ENCODE peak calls at places on chromosomes 5 and 9, in four cellular contexts. One of them, this sample, is unnamed.

GRCh38 chr5:170105643-170106611 is at the start of gene FOXI1:
- DNase-seq in effector memory CD4-positive, alpha-beta T cell: no peak
- DNase-seq in GM23248: no peak
- DNase-seq in pancreas: no peak
- DNase-seq in this sample: no peak

GRCh38 chr5:96051401-96051830 is 89.8 kb upstream of the ELL2 start:
- DNase-seq in effector memory CD4-positive, alpha-beta T cell: no peak
- DNase-seq in GM23248: no peak
- DNase-seq in pancreas: no peak
- DNase-seq in this sample: no peak

GRCh38 chr9:106921989-106922388 is 59.0 kb downstream of the ZNF462 start:
- DNase-seq in effector memory CD4-positive, alpha-beta T cell: no peak
- DNase-seq in GM23248: peak; percentile 58
- DNase-seq in pancreas: no peak
- DNase-seq in this sample: no peak

GRCh38 chr9:34139477-34140146 is 13.1 kb upstream of the DCAF12 start:
- DNase-seq in effector memory CD4-positive, alpha-beta T cell: no peak
- DNase-seq in GM23248: peak; percentile 96
- DNase-seq in pancreas: peak; percentile 61
- DNase-seq in this sample: peak; percentile 7

GRCh38 chr5:177403194-177403825 is 2.8 kb upstream of the PFN3 start:
- DNase-seq in effector memory CD4-positive, alpha-beta T cell: peak; percentile 64
- DNase-seq in GM23248: peak; percentile 50
- DNase-seq in pancreas: peak; percentile 62
- DNase-seq in this sample: no peak

GRCh38 chr5:122089614-122090013 is 11.6 kb upstream of the LOX start:
- DNase-seq in effector memory CD4-positive, alpha-beta T cell: no peak
- DNase-seq in GM23248: peak; percentile 93
- DNase-seq in pancreas: no peak
- DNase-seq in this sample: no peak

GRCh38 chr5:100188778-100189177 is 346.4 kb upstream of the FAM174A start:
- DNase-seq in effector memory CD4-positive, alpha-beta T cell: no peak
- DNase-seq in GM23248: no peak
- DNase-seq in pancreas: no peak
- DNase-seq in this sample: no peak

GRCh38 chr5:1293997-1294838 is 650 bp downstream of the TERT start:
- DNase-seq in effector memory CD4-positive, alpha-beta T cell: no peak
- DNase-seq in GM23248: no peak
- DNase-seq in pancreas: no peak
- DNase-seq in this sample: no peak

DNA sequence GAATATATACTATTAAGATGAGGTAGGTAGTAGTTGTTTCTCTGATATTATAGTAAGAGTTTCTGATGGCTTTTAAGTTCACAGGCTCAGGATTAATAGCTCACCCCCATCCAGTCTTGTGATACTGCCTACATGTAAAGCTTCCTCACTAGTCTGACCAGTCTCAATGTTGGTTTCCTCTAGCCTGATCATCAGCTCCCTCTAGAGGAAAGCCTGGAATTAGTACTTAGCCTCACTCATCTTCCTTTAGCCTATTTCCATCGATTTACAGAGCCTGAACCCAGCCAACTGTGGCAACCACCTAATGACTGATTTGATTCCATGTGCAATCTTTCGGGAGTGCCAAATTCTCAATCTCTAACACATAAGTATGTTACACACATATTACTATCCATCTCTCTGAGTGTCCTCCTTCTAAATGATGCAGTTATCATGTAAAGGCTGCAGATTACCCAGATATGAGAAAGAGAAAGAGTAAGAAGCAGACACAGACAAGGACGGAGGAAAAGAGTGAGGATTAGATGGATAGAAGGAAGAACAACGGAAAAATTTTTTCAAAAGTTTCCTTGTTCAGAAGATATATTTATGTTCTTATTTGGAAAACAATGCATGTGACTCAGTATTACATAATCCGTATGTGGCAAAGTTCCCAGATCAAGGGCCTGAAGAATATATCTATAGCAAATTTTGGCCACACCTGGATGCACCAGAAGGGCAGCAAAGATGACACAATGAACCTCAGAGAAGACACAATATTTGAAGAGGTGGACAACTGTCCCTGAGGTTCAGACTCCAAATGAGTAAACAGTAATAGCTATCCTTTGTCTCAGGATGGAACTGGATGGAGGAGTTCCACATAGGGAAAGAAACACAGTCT is 333.7 kb downstream of the ELAVL2 start:
- DNase-seq in effector memory CD4-positive, alpha-beta T cell: no peak
- DNase-seq in GM23248: peak; percentile 70
- DNase-seq in pancreas: no peak
- DNase-seq in this sample: no peak
- H3K27ac ChIP-seq in effector memory CD4-positive, alpha-beta T cell: no peak overlapping the region
- H3K27ac ChIP-seq in GM23248: no peak overlapping the region
- H3K27ac ChIP-seq in pancreas: no peak overlapping the region
- H3K27ac ChIP-seq in this sample: no peak overlapping the region

GRCh38 chr5:54628049-54628448 is 110.5 kb downstream of the SNX18 start:
- DNase-seq in effector memory CD4-positive, alpha-beta T cell: no peak
- DNase-seq in GM23248: no peak
- DNase-seq in pancreas: no peak
- DNase-seq in this sample: no peak
- H3K27ac ChIP-seq in effector memory CD4-positive, alpha-beta T cell: no peak overlapping the region
- H3K27ac ChIP-seq in GM23248: no peak overlapping the region
- H3K27ac ChIP-seq in pancreas: no peak overlapping the region
- H3K27ac ChIP-seq in this sample: no peak overlapping the region

GRCh38 chr5:149273950-149274349 is 2.3 kb downstream of the AFAP1L1 start:
- DNase-seq in effector memory CD4-positive, alpha-beta T cell: no peak
- DNase-seq in GM23248: no peak
- DNase-seq in pancreas: no peak
- DNase-seq in this sample: no peak

GRCh38 chr5:149271717-149272558 is at the start of gene AFAP1L1:
- DNase-seq in effector memory CD4-positive, alpha-beta T cell: no peak
- DNase-seq in GM23248: peak; percentile 77
- DNase-seq in pancreas: peak; percentile 38
- DNase-seq in this sample: peak; percentile 50

GRCh38 chr5:149268928-149269557 is 2.6 kb upstream of the AFAP1L1 start:
- DNase-seq in effector memory CD4-positive, alpha-beta T cell: no peak
- DNase-seq in GM23248: peak; percentile 70
- DNase-seq in pancreas: no peak
- DNase-seq in this sample: no peak

GRCh38 chr5:149273237-149273636 is 1.6 kb downstream of the AFAP1L1 start:
- DNase-seq in effector memory CD4-positive, alpha-beta T cell: no peak
- DNase-seq in GM23248: no peak
- DNase-seq in pancreas: no peak
- DNase-seq in this sample: no peak

DNA sequence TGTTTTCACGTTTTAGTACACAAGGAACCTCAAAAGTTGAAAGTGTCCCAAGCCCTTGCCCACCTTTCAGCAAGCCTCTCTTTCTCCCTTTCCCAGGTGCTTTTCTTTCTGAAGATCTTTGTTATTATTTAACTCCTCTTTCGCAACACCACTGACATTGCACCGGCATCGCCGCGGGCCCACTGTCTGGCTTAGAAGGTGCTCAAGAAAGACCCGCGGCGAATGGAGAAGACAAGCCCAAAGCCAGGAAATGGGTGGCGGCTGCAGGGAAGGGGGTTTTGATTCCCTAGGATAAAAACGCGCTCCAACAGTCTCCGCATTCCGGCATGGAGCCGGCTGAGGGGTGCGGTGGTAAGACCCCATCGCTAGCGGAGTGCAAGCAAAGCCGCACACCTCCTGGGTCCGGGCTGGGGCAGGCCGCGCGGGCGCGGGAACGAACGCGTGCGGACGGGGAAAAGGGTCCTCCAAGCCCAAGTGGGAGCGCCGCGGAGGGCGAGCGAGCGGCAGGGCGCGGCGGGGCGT is 403 bp upstream of the AFAP1L1 start:
- DNase-seq in effector memory CD4-positive, alpha-beta T cell: no peak
- DNase-seq in GM23248: peak; percentile 35
- DNase-seq in pancreas: no peak
- DNase-seq in this sample: no peak
- H3K27ac ChIP-seq in effector memory CD4-positive, alpha-beta T cell: no peak overlapping the region
- H3K27ac ChIP-seq in GM23248: no peak overlapping the region
- H3K27ac ChIP-seq in pancreas: no peak overlapping the region
- H3K27ac ChIP-seq in this sample: no peak overlapping the region

GRCh38 chr9:89661956-89662717 is 57.3 kb downstream of the GADD45G start:
- DNase-seq in effector memory CD4-positive, alpha-beta T cell: no peak
- DNase-seq in GM23248: peak; percentile 68
- DNase-seq in pancreas: peak; percentile 100
- DNase-seq in this sample: peak; percentile 99

GRCh38 chr9:89662718-89663246 is 58.0 kb downstream of the GADD45G start:
- DNase-seq in effector memory CD4-positive, alpha-beta T cell: no peak
- DNase-seq in GM23248: no peak
- DNase-seq in pancreas: no peak
- DNase-seq in this sample: peak; percentile 46

GRCh38 chr9:89664896-89665329 is 60.1 kb downstream of the GADD45G start:
- DNase-seq in effector memory CD4-positive, alpha-beta T cell: no peak
- DNase-seq in GM23248: no peak
- DNase-seq in pancreas: peak; percentile 91
- DNase-seq in this sample: no peak

GRCh38 chr9:89664010-89664409 is 59.2 kb downstream of the GADD45G start:
- DNase-seq in effector memory CD4-positive, alpha-beta T cell: no peak
- DNase-seq in GM23248: no peak
- DNase-seq in pancreas: no peak
- DNase-seq in this sample: no peak

GRCh38 chr9:89663264-89663970 is 58.6 kb downstream of the GADD45G start:
- DNase-seq in effector memory CD4-positive, alpha-beta T cell: no peak
- DNase-seq in GM23248: no peak
- DNase-seq in pancreas: no peak
- DNase-seq in this sample: no peak
- H3K27ac ChIP-seq in effector memory CD4-positive, alpha-beta T cell: no peak overlapping the region
- H3K27ac ChIP-seq in GM23248: no peak overlapping the region
- H3K27ac ChIP-seq in pancreas: peak overlapping the region; percentile 6
- H3K27ac ChIP-seq in this sample: no peak overlapping the region

GRCh38 chr5:99034336-99034735 is 105.5 kb upstream of the CHD1 start:
- DNase-seq in effector memory CD4-positive, alpha-beta T cell: no peak
- DNase-seq in GM23248: no peak
- DNase-seq in pancreas: no peak
- DNase-seq in this sample: no peak

GRCh38 chr5:99035942-99036341 is 107.1 kb upstream of the CHD1 start:
- DNase-seq in effector memory CD4-positive, alpha-beta T cell: no peak
- DNase-seq in GM23248: no peak
- DNase-seq in pancreas: no peak
- DNase-seq in this sample: no peak

GRCh38 chr5:99032234-99033013 is 103.6 kb upstream of the CHD1 start:
- DNase-seq in effector memory CD4-positive, alpha-beta T cell: no peak
- DNase-seq in GM23248: peak; percentile 85
- DNase-seq in pancreas: no peak
- DNase-seq in this sample: peak; percentile 8

GRCh38 chr5:99030871-99031440 is 102.1 kb upstream of the CHD1 start:
- DNase-seq in effector memory CD4-positive, alpha-beta T cell: no peak
- DNase-seq in GM23248: peak; percentile 30
- DNase-seq in pancreas: no peak
- DNase-seq in this sample: no peak

DNA sequence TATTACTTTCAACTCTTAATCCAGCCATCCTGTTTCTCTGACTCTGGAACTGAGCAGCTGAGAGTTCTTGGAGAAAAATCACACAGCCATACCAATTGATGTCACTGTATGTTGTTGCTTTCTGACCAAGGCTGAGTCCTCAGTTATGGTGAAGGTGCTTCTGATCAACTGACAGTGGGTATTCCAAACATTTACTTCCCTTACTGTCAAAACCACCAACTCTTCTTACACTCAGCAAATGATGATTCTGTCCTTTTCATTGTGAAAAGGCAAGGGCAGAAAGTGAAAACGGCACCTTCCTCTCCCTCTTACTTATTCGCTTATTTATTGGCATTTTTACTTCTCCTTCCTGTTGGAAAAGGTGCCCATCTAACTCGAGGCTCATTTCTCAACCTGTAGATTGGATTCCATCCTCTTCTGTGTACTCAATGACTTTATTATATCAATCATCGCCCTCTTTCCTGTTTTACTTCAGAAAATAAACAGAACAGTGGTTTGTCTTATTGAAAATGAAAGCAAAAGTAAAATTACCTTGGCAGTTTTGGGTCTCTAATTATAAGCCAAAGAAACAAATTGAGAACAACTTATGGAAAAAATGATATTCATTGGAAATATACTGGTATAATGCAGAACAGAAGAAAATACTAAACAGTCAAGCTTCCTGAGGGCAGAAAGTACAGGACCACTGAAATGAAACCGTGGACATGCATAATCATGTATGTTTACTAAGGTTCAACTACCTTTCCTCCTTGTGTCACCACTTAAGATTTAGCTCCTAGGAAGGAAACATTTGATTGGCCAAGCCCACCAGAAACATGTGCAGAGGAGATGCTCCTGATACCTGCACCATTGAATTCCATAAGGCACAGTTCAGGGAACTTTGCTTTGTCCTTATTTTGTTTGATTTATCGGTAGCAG is 104.5 kb upstream of the CHD1 start:
- DNase-seq in effector memory CD4-positive, alpha-beta T cell: no peak
- DNase-seq in GM23248: peak; percentile 9
- DNase-seq in pancreas: no peak
- DNase-seq in this sample: no peak
- H3K27ac ChIP-seq in effector memory CD4-positive, alpha-beta T cell: peak overlapping the region; percentile 71
- H3K27ac ChIP-seq in GM23248: no peak overlapping the region
- H3K27ac ChIP-seq in pancreas: no peak overlapping the region
- H3K27ac ChIP-seq in this sample: no peak overlapping the region

GRCh38 chr5:59577485-59577884 is 316.0 kb downstream of the PDE4D start:
- DNase-seq in effector memory CD4-positive, alpha-beta T cell: no peak
- DNase-seq in GM23248: no peak
- DNase-seq in pancreas: no peak
- DNase-seq in this sample: no peak

GRCh38 chr5:59575648-59576290 is 317.8 kb downstream of the PDE4D start:
- DNase-seq in effector memory CD4-positive, alpha-beta T cell: no peak
- DNase-seq in GM23248: no peak
- DNase-seq in pancreas: no peak
- DNase-seq in this sample: no peak

GRCh38 chr5:59582746-59583145 is 310.8 kb downstream of the PDE4D start:
- DNase-seq in effector memory CD4-positive, alpha-beta T cell: no peak
- DNase-seq in GM23248: no peak
- DNase-seq in pancreas: no peak
- DNase-seq in this sample: no peak

GRCh38 chr5:59583151-59583809 is 310.2 kb downstream of the PDE4D start:
- DNase-seq in effector memory CD4-positive, alpha-beta T cell: no peak
- DNase-seq in GM23248: no peak
- DNase-seq in pancreas: no peak
- DNase-seq in this sample: no peak

DNA sequence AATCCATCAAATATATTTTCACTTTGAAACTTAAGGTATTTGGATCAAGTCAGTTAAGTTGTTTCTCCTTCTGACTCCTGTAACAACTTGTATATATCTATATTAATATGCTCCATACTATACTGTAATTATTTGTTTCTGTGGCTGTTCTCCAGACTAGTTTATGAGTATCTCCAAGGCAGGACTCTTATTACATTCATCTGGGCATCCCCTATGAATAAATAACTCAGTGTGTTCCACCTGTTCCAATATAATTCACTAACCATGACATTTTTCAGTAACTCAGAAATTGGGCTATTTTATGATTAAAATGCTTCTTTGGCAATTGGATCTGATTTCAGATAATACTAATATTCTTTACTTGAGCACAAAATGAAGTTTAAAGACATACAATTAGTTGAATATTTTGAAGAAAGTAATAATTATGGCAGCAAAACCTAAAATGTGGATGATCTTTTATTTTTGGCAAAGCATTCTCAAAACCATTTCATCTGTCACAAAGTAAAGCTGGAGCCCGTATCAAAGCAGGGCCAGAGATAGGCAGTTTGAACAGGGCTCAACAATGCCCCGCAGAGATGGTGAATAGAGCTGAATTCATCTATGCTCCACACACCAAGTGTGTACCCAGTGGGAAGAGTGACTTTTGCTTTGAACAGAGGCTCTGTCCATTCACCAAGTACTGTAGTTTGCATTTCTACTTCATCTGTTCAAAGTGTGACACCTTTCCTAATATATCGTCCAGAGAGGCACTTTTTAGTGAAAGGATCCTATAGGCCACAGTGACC is 314.2 kb downstream of the PDE4D start:
- DNase-seq in effector memory CD4-positive, alpha-beta T cell: no peak
- DNase-seq in GM23248: no peak
- DNase-seq in pancreas: no peak
- DNase-seq in this sample: peak; percentile 19
- H3K27ac ChIP-seq in effector memory CD4-positive, alpha-beta T cell: no peak overlapping the region
- H3K27ac ChIP-seq in GM23248: no peak overlapping the region
- H3K27ac ChIP-seq in pancreas: no peak overlapping the region
- H3K27ac ChIP-seq in this sample: no peak overlapping the region

This sample was measured in substantia nigra.